ENCODE peak calls at places on chromosomes 3 and 15, in nine cellular contexts. J, Y, N, H, P, I, C, D and M are unnamed samples. For H3K36me3, the result is how much of the 10 kb centered on the place peaks cover.

GRCh38 chr3:58102976-58103447 is 94.8 kb downstream of the FLNB start:
- DNase-seq in J (no peak), Y (no peak), N (no peak), H (no peak), P (peak), I (no peak), C (no peak), D (no peak), M (peak)

GRCh38 chr3:118974356-118975097 is 60.1 kb downstream of the IGSF11 start:
- DNase-seq in J (no peak), Y (no peak), N (no peak), H (no peak), P (no peak), I (no peak), C (no peak), D (no peak), M (no peak)

GRCh38 chr15:99735868-99736267 is 2.6 kb upstream of the LYSMD4 start:
- DNase-seq in J (no peak), Y (no peak), N (no peak), H (no peak), P (peak), I (no peak), C (no peak), D (no peak), M (no peak)

GRCh38 chr3:178076718-178077117 is 459.5 kb upstream of the KCNMB2 start:
- DNase-seq in J (no peak), Y (no peak), N (no peak), H (no peak), P (no peak), I (no peak), C (no peak), D (no peak), M (no peak)

GRCh38 chr15:84570164-84570692 is 30.6 kb upstream of the ZSCAN2 start:
- DNase-seq in J (peak), Y (peak), N (no peak), H (peak), P (peak), I (peak), C (peak), D (no peak), M (no peak)

GRCh38 chr3:130779031-130779430 is 32.4 kb upstream of the PIK3R4 start:
- DNase-seq in J (no peak), Y (no peak), N (no peak), H (no peak), P (no peak), I (no peak), C (no peak), D (no peak), M (no peak)

GRCh38 chr3:127286571-127287140 is 1.2 kb downstream of the PRR20G start:
- DNase-seq in J (no peak), Y (peak), N (peak), H (no peak), P (no peak), I (no peak), C (no peak), D (no peak), M (no peak)

GRCh38 chr15:70375006-70375409 is 277.3 kb upstream of the TLE3 start:
- DNase-seq in J (peak), Y (peak), N (no peak), H (peak), P (peak), I (peak), C (no peak), D (no peak), M (no peak)

GRCh38 chr3:38960953-38961622 is 90.7 kb downstream of the SCN11A start:
- DNase-seq in J (peak), Y (peak), N (peak), H (no peak), P (no peak), I (no peak), C (peak), D (no peak), M (peak)

GRCh38 chr3:108014943-108015342 is 75.9 kb downstream of the CD47 start:
- DNase-seq in J (no peak), Y (no peak), N (no peak), H (no peak), P (no peak), I (no peak), C (no peak), D (no peak), M (no peak)

GRCh38 chr15:57821826-57822225 is 115.3 kb downstream of the POLR2M start:
- DNase-seq in J (no peak), Y (no peak), N (no peak), H (no peak), P (no peak), I (no peak), C (no peak), D (no peak), M (no peak)

GRCh38 chr3:53242155-53242554 is 13.7 kb downstream of the TKT start:
- DNase-seq in J (no peak), Y (no peak), N (no peak), H (no peak), P (no peak), I (peak), C (peak), D (no peak), M (no peak)

GRCh38 chr3:16471897-16472296 is 41.6 kb downstream of the RFTN1 start:
- DNase-seq in J (no peak), Y (no peak), N (no peak), H (no peak), P (no peak), I (no peak), C (no peak), D (no peak), M (no peak)

GRCh38 chr3:11634974-11635612 is 8.6 kb downstream of the VGLL4 start:
- DNase-seq in J (no peak), Y (no peak), N (no peak), H (no peak), P (no peak), I (no peak), C (no peak), D (no peak), M (no peak)

GRCh38 chr3:71681224-71681668 is 44.0 kb downstream of the EIF4E3 start:
- DNase-seq in J (peak), Y (peak), N (peak), H (peak), P (peak), I (peak), C (peak), D (peak), M (no peak)

DNA sequence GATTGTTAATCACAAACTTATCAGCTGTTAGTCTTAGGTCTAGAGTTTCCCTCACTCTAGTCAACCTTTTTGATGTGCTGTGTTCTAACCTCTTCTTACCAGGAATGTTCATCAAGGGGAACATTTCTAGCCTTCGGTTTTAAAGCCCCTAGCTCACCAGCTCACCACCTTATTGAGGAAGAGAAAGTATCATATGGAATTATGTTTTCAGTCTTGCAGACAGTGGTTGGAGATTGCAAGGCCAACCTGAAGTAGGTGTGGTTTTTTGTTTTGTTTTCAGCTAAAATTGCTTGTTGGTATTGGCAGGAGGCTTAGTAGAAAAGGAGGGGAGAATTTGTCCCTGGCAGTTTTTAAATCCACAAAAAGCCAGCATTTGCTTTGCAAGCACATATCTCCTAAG is 48.4 kb upstream of the CCDC80 start:
- DNase-seq in J (no peak), Y (no peak), N (no peak), H (no peak), P (no peak), I (no peak), C (no peak), D (no peak), M (no peak)
- H3K4me3 ChIP-seq in J (no peak), Y (no peak), N (no peak), H (no peak), P (no peak), I (no peak), C (no peak), D (no peak), M (no peak)

DNA sequence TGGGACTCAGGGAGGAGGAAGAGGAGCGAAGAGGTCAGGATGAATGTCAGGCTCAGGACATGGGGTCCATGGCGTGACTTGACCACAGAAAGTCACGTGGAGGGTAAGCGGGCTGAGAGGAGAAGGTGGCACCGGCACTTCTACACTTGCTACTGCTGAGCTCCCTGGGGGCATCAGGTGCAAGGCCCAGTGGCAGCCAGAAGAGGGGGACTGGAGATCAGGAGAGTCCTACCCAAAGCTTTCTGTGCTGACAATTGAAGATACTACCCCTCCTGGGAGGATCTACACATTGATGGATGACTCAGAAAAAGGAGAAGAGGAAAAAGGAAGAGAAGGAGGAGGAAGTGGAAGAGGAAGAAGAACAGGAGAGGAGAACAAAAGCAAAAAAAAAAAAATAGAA is 41.3 kb downstream of the MYO5C start:
- DNase-seq in J (no peak), Y (peak), N (no peak), H (no peak), P (no peak), I (no peak), C (no peak), D (no peak), M (no peak)
- TF ChIP-seq CTCF in J (no peak), Y (peak), N (no peak), H (no peak), P (no peak), I (no peak), C (no peak), D (no peak), M (no peak)

GRCh38 chr15:51398676-51399075 is 57.2 kb downstream of the GLDN start:
- DNase-seq in J (no peak), Y (no peak), N (no peak), H (no peak), P (no peak), I (no peak), C (no peak), D (no peak), M (no peak)

GRCh38 chr15:51403946-51404695 is 62.7 kb downstream of the GLDN start:
- DNase-seq in J (no peak), Y (peak), N (no peak), H (no peak), P (peak), I (no peak), C (no peak), D (no peak), M (no peak)

GRCh38 chr15:51401872-51402517 is 60.5 kb downstream of the GLDN start:
- DNase-seq in J (no peak), Y (peak), N (peak), H (peak), P (peak), I (peak), C (peak), D (no peak), M (peak)

GRCh38 chr15:51403072-51403878 is 61.8 kb downstream of the GLDN start:
- DNase-seq in J (peak), Y (peak), N (peak), H (no peak), P (peak), I (no peak), C (no peak), D (no peak), M (peak)

GRCh38 chr15:51401065-51401780 is 59.8 kb downstream of the GLDN start:
- DNase-seq in J (no peak), Y (no peak), N (no peak), H (no peak), P (peak), I (no peak), C (no peak), D (no peak), M (no peak)
- H3K36me3 ChIP-seq in J (under half), Y (under half), N (under half), H (under half), P (under half), I (under half), C (under half), D (under half), M (under half)

DNA sequence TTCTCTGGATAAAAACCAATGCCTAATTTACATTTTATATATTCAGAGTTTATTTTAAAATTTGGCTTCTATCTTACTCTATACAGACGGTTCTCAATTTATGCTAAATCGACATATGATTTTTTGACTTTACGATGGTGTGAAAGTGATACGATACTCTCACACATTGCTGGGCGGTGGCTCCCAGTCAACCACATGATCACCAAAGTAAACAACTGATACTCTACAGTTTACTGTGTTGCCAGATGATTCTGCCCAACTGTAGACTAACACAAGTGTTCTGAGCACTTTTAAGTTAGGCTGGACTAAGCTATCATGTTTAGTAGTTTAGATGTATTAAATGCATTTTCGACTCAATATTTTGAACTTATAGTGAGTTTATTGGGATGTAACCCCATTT is 25.1 kb upstream of the GADL1 start:
- DNase-seq in J (no peak), Y (no peak), N (no peak), H (no peak), P (no peak), I (no peak), C (no peak), D (no peak), M (no peak)
- H3K4me3 ChIP-seq in J (no peak), Y (no peak), N (no peak), H (no peak), P (no peak), I (no peak), C (no peak), D (no peak), M (no peak)

GRCh38 chr3:196837819-196838420 is 29.8 kb upstream of the SENP5 start:
- DNase-seq in J (peak), Y (peak), N (peak), H (peak), P (peak), I (peak), C (peak), D (peak), M (peak)
- TF ChIP-seq CTCF in J (peak), Y (peak), N (peak), H (peak), P (peak), I (peak), C (peak), D (peak), M (peak)

GRCh38 chr15:64755427-64755823 is 20.0 kb downstream of the RBPMS2 start:
- DNase-seq in J (no peak), Y (no peak), N (no peak), H (no peak), P (no peak), I (no peak), C (no peak), D (no peak), M (no peak)
- H3K36me3 ChIP-seq in J (under half), Y (under half), N (under half), H (under half), P (under half), I (under half), C (under half), D (under half), M (under half)

DNA sequence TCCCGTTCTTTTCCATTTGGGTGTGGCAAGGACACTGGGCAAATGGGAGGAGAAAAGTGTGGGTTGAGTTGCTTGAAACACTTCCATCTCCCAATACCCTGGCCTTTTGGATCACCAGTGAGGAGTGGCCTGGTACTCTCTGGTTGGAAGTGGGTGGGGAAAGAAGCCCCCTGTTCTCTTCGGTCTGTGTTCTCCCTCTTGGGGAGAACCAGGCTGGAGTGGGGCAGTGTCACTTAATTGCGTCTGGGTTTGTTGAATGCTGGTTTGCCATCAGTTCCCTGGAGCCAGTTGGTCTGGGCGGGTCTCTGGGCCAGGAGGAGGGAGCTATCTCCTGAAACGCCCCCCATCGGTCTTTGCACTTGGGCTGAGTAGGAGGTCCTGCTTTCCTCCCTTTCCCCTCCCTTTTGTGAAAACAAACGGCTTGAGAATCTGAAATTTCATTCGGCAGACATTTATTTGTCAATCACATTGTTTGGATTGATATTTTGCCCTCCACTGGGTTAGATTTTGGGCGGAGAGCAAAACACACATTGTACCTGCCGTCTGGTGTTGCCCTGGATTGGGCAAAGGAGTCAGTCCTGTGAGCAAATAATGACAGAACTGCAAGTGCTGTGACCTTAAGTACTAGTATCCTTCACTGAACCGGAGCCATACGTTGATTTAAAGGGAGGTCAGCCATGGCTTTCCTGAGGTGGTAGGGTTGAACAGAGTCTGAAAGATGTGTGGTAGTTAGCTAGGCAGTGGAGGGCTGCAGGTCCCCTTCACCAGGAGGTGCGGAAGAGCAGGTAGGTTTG is 1.6 kb downstream of the PDIA5 start:
- DNase-seq in J (no peak), Y (peak), N (no peak), H (no peak), P (peak), I (no peak), C (no peak), D (no peak), M (no peak)
- H3K4me3 ChIP-seq in J (peak), Y (peak), N (peak), H (peak), P (peak), I (peak), C (peak), D (peak), M (peak)

DNA sequence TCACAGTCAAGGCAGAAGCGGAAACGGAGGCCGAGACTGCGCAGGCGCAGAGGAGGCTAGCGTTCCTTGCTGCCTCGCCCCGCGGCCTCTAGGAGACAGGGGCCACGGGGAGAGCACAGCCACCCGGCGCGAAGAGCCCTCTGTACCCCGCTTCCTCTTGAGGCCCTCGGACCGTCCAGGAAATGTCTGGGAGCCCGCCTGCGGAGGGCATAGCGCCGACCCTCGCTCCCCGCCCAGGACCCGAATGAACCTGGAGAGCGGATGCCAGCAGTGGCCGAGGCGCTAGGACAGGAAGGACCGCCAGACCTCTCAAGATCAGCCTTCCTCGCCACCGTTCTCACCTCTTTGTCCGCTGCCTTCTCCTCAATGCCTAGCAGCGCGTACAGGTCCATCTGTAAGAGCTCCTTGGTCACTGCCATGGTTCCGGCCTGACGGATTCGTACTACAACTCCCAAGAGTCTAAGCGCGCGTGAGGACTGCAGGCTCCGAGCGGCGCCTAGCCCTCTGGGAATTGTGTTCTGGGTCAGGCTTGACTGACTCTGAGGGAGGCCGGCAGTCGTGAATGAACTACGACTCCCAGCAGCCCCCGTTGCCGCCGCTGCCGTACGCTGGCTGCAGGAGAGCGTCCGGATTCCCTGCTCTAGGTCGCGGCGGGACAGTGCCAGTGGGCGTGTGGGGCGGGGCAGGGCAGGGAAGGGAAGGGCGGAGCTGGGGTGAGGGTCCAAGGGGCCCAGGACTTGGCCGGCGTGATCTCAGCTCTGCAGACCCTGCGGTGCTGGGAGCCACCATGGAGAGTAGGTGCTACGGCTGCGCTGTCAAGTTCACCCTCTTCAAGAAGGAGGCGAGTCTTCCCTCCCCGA is at the start of the genes DNAJC17 and ZFYVE19:
- DNase-seq in J (peak), Y (peak), N (peak), H (peak), P (peak), I (peak), C (peak), D (peak), M (peak)
- TF ChIP-seq CTCF in J (no peak), Y (no peak), N (no peak), H (no peak), P (peak), I (no peak), C (peak), D (no peak), M (no peak)

DNA sequence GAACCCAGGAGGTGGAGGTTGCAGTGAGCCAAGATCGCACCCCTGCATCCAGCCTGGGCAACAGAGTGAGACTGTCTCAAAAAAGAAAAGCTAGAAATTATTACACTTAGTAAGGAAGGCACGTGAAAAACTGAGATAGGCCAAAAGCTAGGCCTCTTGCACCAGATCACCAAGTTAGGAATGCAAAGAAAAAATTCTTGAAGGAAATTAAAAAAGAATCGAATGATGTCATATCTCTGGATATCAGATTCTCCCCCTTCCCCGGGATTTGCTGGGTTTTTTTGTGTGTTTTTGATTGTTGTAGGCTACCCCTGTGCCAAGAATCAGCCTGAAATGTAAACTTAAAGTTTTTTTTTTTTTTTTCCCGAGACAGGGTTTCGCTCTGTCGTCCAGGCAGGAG is 17.4 kb downstream of the PTPN23 start:
- DNase-seq in J (no peak), Y (no peak), N (peak), H (no peak), P (no peak), I (no peak), C (no peak), D (no peak), M (no peak)
- H3K36me3 ChIP-seq in J (under half), Y (under half), N (under half), H (under half), P (under half), I (under half), C (under half), D (under half), M (under half)